ENCODE peak calls at places on chromosomes 3 and 15, in seven cellular contexts. Q is H9, P is IMR-90, D is trophoblast cell, K is neuronal stem cell, S is H1, N is mesenchymal stem cell. J is an unnamed sample.

GRCh38 chr3:179768080-179768479 is 115.2 kb downstream of the USP13 start:
- DNase-seq in N (peak; percentile 65), Q (peak; percentile 50), P (peak; percentile 70), K (peak; percentile 37), D (peak; percentile 62), S (peak; percentile 58), J (peak; percentile 80)

GRCh38 chr3:179450901-179451334 is 352 bp downstream of the GNB4 start:
- DNase-seq in K (no peak), N (peak; percentile 58), P (peak; percentile 23), D (no peak), S (no peak), Q (no peak), J (peak; percentile 28)

GRCh38 chr3:140953028-140953960 is 11.7 kb downstream of the SLC25A36 start:
- DNase-seq in D (peak; percentile 86), S (no peak), P (peak; percentile 81), Q (no peak), N (peak; percentile 85), K (no peak), J (peak; percentile 30)

GRCh38 chr3:45275006-45275704 is 49.1 kb upstream of the TMEM158 start:
- DNase-seq in S (no peak), P (no peak), K (no peak), N (no peak), D (no peak), Q (no peak), J (peak; percentile 73)

GRCh38 chr3:132519914-132520313 is 77.2 kb upstream of the ACKR4 start:
- DNase-seq in D (no peak), P (no peak), S (no peak), N (no peak), Q (no peak), K (no peak), J (no peak)

GRCh38 chr15:78634251-78635145 is 6.5 kb downstream of the CHRNB4 start:
- DNase-seq in Q (no peak), D (no peak), N (no peak), K (no peak), P (no peak), S (no peak), J (no peak)

GRCh38 chr3:126067959-126068358 is 16.0 kb downstream of the SLC41A3 start:
- DNase-seq in N (no peak), K (no peak), D (no peak), Q (no peak), P (no peak), S (no peak), J (no peak)

GRCh38 chr15:67199881-67200763 is 54.3 kb downstream of the AAGAB start:
- DNase-seq in K (no peak), Q (no peak), N (peak; percentile 63), S (no peak), P (peak; percentile 76), D (peak; percentile 42), J (no peak)

GRCh38 chr3:37861540-37862051 is at the start of gene CTDSPL:
- DNase-seq in N (peak; percentile 60), S (peak; percentile 69), P (peak; percentile 44), K (peak; percentile 51), D (peak; percentile 25), Q (peak; percentile 60), J (peak; percentile 48)

GRCh38 chr3:87810427-87810826 is 248.4 kb downstream of the CGGBP1 start:
- DNase-seq in P (no peak), D (no peak), Q (no peak), K (no peak), N (no peak), S (no peak), J (no peak)

GRCh38 chr15:57298204-57298603 is 78.1 kb upstream of the CGNL1 start:
- DNase-seq in P (peak; percentile 68), Q (no peak), K (no peak), N (peak; percentile 76), D (peak; percentile 15), S (no peak), J (no peak)

GRCh38 chr3:106332884-106333283 is 464.1 kb upstream of the CBLB start:
- DNase-seq in Q (peak; percentile 34), K (no peak), D (peak; percentile 86), S (no peak), N (no peak), P (peak; percentile 10), J (peak; percentile 73)

GRCh38 chr3:130601662-130602061 is 84.7 kb downstream of the COL6A6 start:
- DNase-seq in D (no peak), P (peak; percentile 40), N (no peak), Q (no peak), S (no peak), K (no peak), J (no peak)

GRCh38 chr3:32455609-32456428 is 46.8 kb downstream of the CMTM6 start:
- DNase-seq in Q (no peak), S (no peak), D (no peak), K (no peak), P (no peak), N (no peak), J (peak; percentile 73)

GRCh38 chr3:135368316-135368715 is 573.3 kb downstream of the EPHB1 start:
- DNase-seq in Q (peak; percentile 38), D (no peak), S (no peak), N (no peak), P (no peak), K (no peak), J (no peak)

GRCh38 chr15:74983725-74984231 is 11.6 kb upstream of the SCAMP5 start:
- DNase-seq in N (no peak), P (no peak), K (no peak), Q (no peak), S (no peak), D (no peak), J (no peak)

GRCh38 chr3:56683122-56683817 is at the start of gene TASOR:
- DNase-seq in N (peak; percentile 76), S (peak; percentile 90), K (peak; percentile 51), Q (peak; percentile 77), D (peak; percentile 81), P (peak; percentile 60), J (peak; percentile 81)

GRCh38 chr3:98920166-98920565 is 18.7 kb upstream of the DCBLD2 start:
- DNase-seq in K (no peak), S (no peak), D (no peak), P (no peak), Q (no peak), N (no peak), J (no peak)

GRCh38 chr3:98912448-98912847 is 11.0 kb upstream of the DCBLD2 start:
- DNase-seq in P (no peak), S (no peak), Q (no peak), N (no peak), D (no peak), K (no peak), J (no peak)

GRCh38 chr3:98918586-98918985 is 17.1 kb upstream of the DCBLD2 start:
- DNase-seq in P (peak; percentile 69), D (no peak), Q (no peak), S (no peak), K (no peak), N (peak; percentile 18), J (no peak)

GRCh38 chr3:98917608-98918007 is 16.1 kb upstream of the DCBLD2 start:
- DNase-seq in S (no peak), K (no peak), P (no peak), N (no peak), D (no peak), Q (no peak), J (no peak)

GRCh38 chr3:98914210-98915080 is 12.9 kb upstream of the DCBLD2 start:
- DNase-seq in Q (no peak), D (no peak), P (no peak), K (no peak), S (no peak), N (no peak), J (no peak)
- H4K8ac ChIP-seq in Q (no peak overlapping the region), D (no peak overlapping the region), P (no peak overlapping the region), K (no peak overlapping the region), S (no peak overlapping the region), N (no peak overlapping the region), J (no peak overlapping the region)

DNA sequence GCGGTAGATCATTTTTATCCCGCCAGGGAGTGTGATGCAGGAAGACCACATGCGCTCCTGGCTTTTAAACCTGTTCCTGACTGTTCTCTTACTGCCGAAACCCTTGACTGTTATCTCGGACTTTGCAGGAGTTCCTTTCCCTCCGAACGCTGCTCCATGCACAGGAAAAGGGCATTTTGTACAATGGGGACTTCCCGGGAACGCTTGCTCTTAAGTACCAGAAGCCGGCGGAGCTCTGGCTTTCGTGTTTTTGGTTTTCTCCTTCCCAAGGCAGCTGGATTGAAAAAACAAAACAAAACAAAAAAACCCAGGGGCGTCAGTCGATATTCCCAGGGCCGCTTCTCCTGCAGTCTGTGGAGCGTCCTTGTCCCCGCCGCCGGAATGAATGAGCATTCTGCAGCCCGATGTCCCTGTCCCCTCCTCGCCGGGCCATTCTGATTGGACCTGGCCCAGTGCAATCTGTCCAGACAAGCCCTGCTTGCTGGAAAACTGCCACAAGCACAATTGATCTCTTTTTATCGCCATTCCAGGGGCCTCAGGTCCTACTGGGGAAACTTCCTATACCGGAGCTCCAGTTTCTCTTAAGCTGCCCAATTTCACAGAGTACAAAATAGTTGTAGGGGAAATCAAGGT is 44.8 kb downstream of the SLC6A1 start:
- DNase-seq in K (no peak), P (no peak), Q (no peak), S (no peak), N (no peak), D (no peak), J (no peak)
- H3K4ac ChIP-seq in K (no peak overlapping the region), P (no peak overlapping the region), Q (no peak overlapping the region), S (no peak overlapping the region), N (no peak overlapping the region), D (no peak overlapping the region), J (no peak overlapping the region)

GRCh38 chr15:32837935-32838334 is 120.1 kb downstream of the GREM1 start:
- DNase-seq in Q (no peak), N (no peak), K (no peak), S (no peak), P (no peak), D (no peak), J (no peak)

GRCh38 chr15:32838820-32839219 is 121.0 kb downstream of the GREM1 start:
- DNase-seq in P (peak; percentile 97), K (no peak), Q (no peak), D (no peak), N (peak; percentile 94), S (no peak), J (no peak)

GRCh38 chr15:32842081-32842480 is 124.3 kb downstream of the GREM1 start:
- DNase-seq in Q (no peak), S (no peak), P (no peak), D (no peak), K (no peak), N (no peak), J (no peak)

GRCh38 chr15:32840481-32841245 is 122.9 kb downstream of the GREM1 start:
- DNase-seq in Q (no peak), K (no peak), D (no peak), N (peak; percentile 58), P (peak; percentile 80), S (no peak), J (no peak)

GRCh38 chr15:32838338-32838737 is 120.5 kb downstream of the GREM1 start:
- DNase-seq in S (no peak), P (no peak), Q (no peak), D (no peak), K (no peak), N (peak; percentile 55), J (no peak)
- H4K8ac ChIP-seq in S (no peak overlapping the region), P (peak overlapping the region; percentile 96), Q (no peak overlapping the region), D (no peak overlapping the region), K (no peak overlapping the region), N (peak overlapping the region; percentile 22), J (no peak overlapping the region)

DNA sequence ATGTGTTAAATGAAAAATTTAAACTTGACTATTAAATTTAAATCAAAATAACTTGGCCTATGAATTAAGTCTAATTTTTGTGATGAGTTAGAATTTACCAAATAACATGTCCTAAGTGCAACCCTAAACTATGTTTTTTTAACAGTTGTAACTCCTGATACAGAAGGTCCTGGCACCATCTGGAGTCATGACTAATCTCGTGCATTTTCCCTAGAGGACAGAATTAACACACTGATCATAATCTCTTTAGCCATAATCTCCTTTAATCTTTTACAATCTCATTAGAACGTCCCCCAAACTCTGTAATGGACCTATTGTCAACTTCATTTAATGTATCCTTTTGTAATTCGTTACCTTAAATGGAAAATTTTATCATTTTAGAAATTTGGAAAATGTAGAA is 100.6 kb downstream of the SUCNR1 start:
- DNase-seq in Q (no peak), D (peak; percentile 59), K (no peak), P (peak; percentile 36), S (no peak), N (peak; percentile 51), J (peak; percentile 64)
- H3K4ac ChIP-seq in Q (no peak overlapping the region), D (no peak overlapping the region), K (no peak overlapping the region), P (no peak overlapping the region), S (no peak overlapping the region), N (no peak overlapping the region), J (no peak overlapping the region)

J was measured in mesendoderm.